ENCODE peak calls at places on chromosome 18, in four cellular contexts. N is SK-N-SH, J is HepG2, M is K562. Y is an unnamed sample.
A peak's percentile ranks its signal among the peaks of the same experiment; 100 is the strongest.

GRCh38 chr18:68229351-68229750 is 485.6 kb downstream of the TMX3 start:
- DNase-seq in N (no peak), J (no peak), M (no peak), Y (no peak)

GRCh38 chr18:52422985-52423601 is 83.1 kb downstream of the DCC start:
- DNase-seq in N (no peak), M (no peak), J (no peak), Y (no peak)

GRCh38 chr18:56240405-56240804 is 398.0 kb downstream of the TXNL1 start:
- DNase-seq in N (no peak), M (no peak), J (no peak), Y (no peak)

GRCh38 chr18:52002600-52002999 is 337.4 kb upstream of the DCC start:
- DNase-seq in M (no peak), J (no peak), N (no peak), Y (no peak)

GRCh38 chr18:629303-630150 is 27.9 kb upstream of the TYMS start:
- DNase-seq in J (no peak), M (no peak), N (no peak), Y (no peak)

GRCh38 chr18:48129621-48130082 is 199.2 kb upstream of the SMAD2 start:
- DNase-seq in M (no peak), N (no peak), J (no peak), Y (no peak)

GRCh38 chr18:58557013-58557435 is 71.9 kb downstream of the ALPK2 start:
- DNase-seq in J (no peak), N (no peak), M (no peak), Y (no peak)

GRCh38 chr18:9233771-9234440 is 97.3 kb downstream of the ANKRD12 start:
- DNase-seq in N (no peak), M (no peak), J (no peak), Y (no peak)

GRCh38 chr18:33755918-33756590 is 178.0 kb downstream of the ASXL3 start:
- DNase-seq in M (no peak), J (no peak), N (no peak), Y (no peak)

GRCh38 chr18:49655266-49656097 is 93.6 kb downstream of the LIPG start:
- DNase-seq in M (no peak), J (no peak), N (no peak), Y (no peak)

GRCh38 chr18:5894613-5895299 is 566 bp downstream of the TMEM200C start:
- DNase-seq in J (no peak), M (no peak), N (peak; percentile 73), Y (no peak)

GRCh38 chr18:76376668-76377358 is 118.2 kb downstream of the ZNF516 start:
- DNase-seq in M (peak; percentile 11), J (no peak), N (no peak), Y (no peak)

GRCh38 chr18:55585586-55586521 is 2.1 kb downstream of the TCF4 start:
- DNase-seq in M (no peak), N (no peak), J (no peak), Y (no peak)

GRCh38 chr18:49020621-49021021 is 69.9 kb upstream of the SMAD7 start:
- DNase-seq in J (no peak), N (no peak), M (no peak), Y (no peak)

GRCh38 chr18:55353391-55353790 is 234.6 kb downstream of the TCF4 start:
- DNase-seq in J (no peak), M (no peak), N (no peak), Y (no peak)

GRCh38 chr18:58612239-58613055 is 16.4 kb downstream of the ALPK2 start:
- DNase-seq in J (no peak), M (no peak), N (no peak), Y (no peak)

GRCh38 chr18:5475252-5475651 is 68.5 kb downstream of the EPB41L3 start:
- DNase-seq in M (no peak), N (no peak), J (no peak), Y (peak; percentile 65)

GRCh38 chr18:61575419-61575818 is 242.2 kb downstream of the CDH20 start:
- DNase-seq in J (no peak), N (no peak), M (no peak), Y (no peak)

GRCh38 chr18:43539862-43540261 is 262.6 kb upstream of the SYT4 start:
- DNase-seq in J (no peak), M (no peak), N (no peak), Y (no peak)

GRCh38 chr18:48155856-48156255 is 225.4 kb upstream of the SMAD2 start:
- DNase-seq in J (no peak), M (no peak), N (no peak), Y (no peak)

GRCh38 chr18:56373601-56374000 is 264.8 kb downstream of the TXNL1 start:
- DNase-seq in M (no peak), J (no peak), N (no peak), Y (no peak)

GRCh38 chr18:69216390-69216789 is 184.3 kb upstream of the DOK6 start:
- DNase-seq in J (no peak), M (no peak), N (no peak), Y (no peak)

GRCh38 chr18:6561893-6562292 is 147.2 kb upstream of the L3MBTL4 start:
- DNase-seq in N (no peak), J (no peak), M (no peak), Y (no peak)

GRCh38 chr18:44130365-44130942 is 550.2 kb upstream of the SETBP1 start:
- DNase-seq in N (peak; percentile 59), J (peak; percentile 10), M (peak; percentile 4), Y (peak; percentile 5)

GRCh38 chr18:31399336-31400032 is 22.9 kb downstream of the DSG4 start:
- DNase-seq in J (peak; percentile 55), M (no peak), N (no peak), Y (peak; percentile 14)

GRCh38 chr18:54983041-54983686 is 23.9 kb upstream of the CCDC68 start:
- DNase-seq in J (peak; percentile 44), M (peak; percentile 48), N (peak; percentile 67), Y (peak; percentile 17)

GRCh38 chr18:79217979-79218604 is 148.9 kb downstream of the ATP9B start:
- DNase-seq in N (no peak), J (no peak), M (peak; percentile 8), Y (no peak)

GRCh38 chr18:45449761-45450227 is 165.5 kb upstream of the SLC14A2 start:
- DNase-seq in N (peak; percentile 39), J (no peak), M (no peak), Y (no peak)

GRCh38 chr18:46318356-46318755 is 214.2 kb downstream of the HAUS1 start:
- DNase-seq in N (no peak), J (no peak), M (no peak), Y (no peak)

GRCh38 chr18:67194886-67195285 is 321.6 kb downstream of the DSEL start:
- DNase-seq in M (no peak), J (no peak), N (no peak), Y (no peak)

GRCh38 chr18:67200665-67201064 is 315.9 kb downstream of the DSEL start:
- DNase-seq in N (no peak), J (no peak), M (no peak), Y (no peak)

DNA sequence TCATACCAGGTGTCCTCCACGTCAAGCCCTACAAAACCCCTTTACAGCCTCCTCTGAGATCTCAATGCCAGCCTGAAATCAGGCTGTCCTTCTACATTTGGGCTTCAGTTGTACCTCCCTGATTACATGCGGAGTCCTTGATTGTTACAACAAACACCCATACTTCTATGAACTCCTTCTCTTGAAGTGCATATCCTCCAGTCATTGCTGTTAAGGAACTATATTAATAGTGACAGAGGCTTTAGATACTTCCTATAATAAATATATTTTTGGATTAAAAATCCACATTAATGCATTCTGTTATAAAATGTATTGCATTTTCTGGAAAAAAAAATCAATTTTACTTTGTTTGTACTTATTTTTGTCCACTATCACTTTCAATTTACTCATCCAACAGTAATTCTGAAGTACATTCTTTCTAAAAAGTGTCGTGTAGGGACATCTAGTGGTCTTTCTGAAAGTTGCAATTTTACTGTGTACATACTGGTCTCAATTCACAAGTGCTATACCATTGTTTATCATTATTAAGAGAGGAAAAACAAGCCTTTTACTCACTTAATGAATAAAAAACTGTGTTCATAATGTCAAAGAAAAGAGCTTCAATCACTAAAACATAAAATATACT is 316.4 kb downstream of the DSEL start:
- DNase-seq in J (peak; percentile 53), N (peak; percentile 32), M (no peak), Y (no peak)
- TF ChIP-seq GABPA in J (no peak), N (no peak), M (no peak), Y (no peak)

DNA sequence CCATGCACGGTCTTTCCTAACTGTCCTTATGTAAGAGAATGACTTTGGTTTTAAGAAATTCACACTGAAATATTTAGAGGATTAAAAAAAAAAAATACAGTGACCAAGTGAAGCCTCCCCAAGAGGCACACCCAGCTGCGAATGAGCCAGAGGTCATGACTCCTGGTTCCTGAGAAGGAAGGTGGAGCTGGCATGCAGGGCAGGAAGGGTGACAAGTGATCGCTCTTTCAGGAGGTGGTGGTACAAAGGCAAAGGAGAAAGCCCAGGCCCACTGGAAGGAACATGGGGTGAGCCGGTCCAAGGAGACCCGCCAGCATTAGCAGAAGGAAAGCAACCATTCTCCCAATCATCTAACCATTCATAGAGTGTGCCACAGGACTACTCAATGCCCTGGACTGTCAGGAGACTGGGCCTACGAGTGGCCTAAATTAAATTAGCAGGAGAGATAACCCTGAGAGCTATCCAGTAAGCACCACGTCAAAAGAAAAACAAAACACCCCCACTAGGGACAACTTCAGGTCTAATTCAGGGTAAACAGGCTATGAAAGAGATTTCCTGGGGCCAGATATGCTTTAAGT is 7.8 kb downstream of the INO80C start:
- DNase-seq in N (peak; percentile 44), M (no peak), J (no peak), Y (no peak)
- H3K4me3 ChIP-seq in N (no peak overlapping the region), M (no peak overlapping the region), J (no peak overlapping the region), Y (no peak overlapping the region)

GRCh38 chr18:64099244-64099643 is 49.6 kb downstream of the LINC00305 start:
- DNase-seq in J (no peak), N (no peak), M (no peak), Y (no peak)
- TF ChIP-seq GABPA in J (no peak), N (no peak), M (no peak), Y (no peak)

DNA sequence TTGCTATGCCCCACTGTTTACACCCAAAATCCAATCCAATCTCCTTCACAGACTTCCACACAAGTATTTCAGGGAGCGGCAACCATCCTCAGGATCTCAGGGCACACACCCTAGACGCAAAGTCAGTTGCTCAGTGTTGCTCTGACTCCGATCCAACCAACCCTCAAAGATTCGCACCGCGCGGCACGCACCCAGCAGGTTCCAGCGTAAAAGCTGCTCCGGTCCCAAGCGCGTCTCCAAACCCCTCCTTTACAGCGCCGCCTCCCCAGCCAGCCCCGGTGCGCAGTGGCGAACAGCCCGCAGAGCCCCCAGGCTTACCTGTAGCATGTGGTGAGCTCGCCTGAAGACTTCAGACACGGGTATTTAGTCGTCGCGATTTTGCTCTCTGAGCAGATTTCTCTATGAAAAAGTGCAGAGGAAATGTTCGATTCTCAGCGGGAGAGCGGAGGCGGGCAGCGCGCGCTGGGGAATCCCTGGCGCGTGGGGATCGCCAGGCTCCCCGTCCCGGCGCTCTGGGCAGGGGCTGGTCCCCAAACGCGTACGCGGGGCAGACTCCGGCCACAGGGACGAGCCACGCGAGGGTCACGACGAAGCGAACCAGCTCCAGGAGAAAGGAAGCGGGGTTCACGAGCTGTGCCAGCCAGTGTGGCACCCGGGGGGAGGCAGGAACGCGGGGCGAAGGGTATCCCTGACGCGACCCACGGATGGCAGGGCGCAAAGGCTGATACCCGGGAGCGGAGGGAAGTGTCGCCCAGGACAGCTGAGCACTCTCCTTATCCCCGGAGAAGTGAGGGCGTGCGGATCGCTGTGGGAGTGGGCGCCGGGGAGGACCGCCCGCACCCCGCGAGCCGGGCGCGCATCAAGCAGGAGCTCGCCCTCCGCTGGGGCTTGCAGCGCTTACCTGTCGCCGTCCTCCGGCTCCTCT is 650 bp downstream of the CCBE1 start:
- DNase-seq in M (no peak), J (no peak), N (no peak), Y (no peak)
- H3K4me3 ChIP-seq in M (no peak overlapping the region), J (no peak overlapping the region), N (peak overlapping the region; percentile 59), Y (no peak overlapping the region)

GRCh38 chr18:13137939-13138821 is 80.4 kb upstream of the LDLRAD4 start:
- DNase-seq in J (peak; percentile 99), M (no peak), N (no peak), Y (peak; percentile 79)
- TF ChIP-seq GABPA in J (no peak), M (no peak), N (no peak), Y (no peak)

GRCh38 chr18:13464432-13465125 is 246.0 kb downstream of the LDLRAD4 start:
- DNase-seq in N (no peak), M (peak; percentile 23), J (no peak), Y (peak; percentile 96)
- H3K4me3 ChIP-seq in N (no peak overlapping the region), M (no peak overlapping the region), J (no peak overlapping the region), Y (peak overlapping the region; percentile 46)

Y was measured in HL-60.